ENCODE peak calls at places on chromosomes 7 and 10, in six cellular contexts. One of them, this sample, is unnamed. For H3K36me3, the result is how much of the 10 kb centered on the place peaks cover.

GRCh38 chr7:120806669-120807068 is 51.3 kb downstream of the TSPAN12 start:
- DNase-seq in Peyer's patch: no peak
- DNase-seq in H1: no peak
- DNase-seq in vagina: no peak
- DNase-seq in prostate gland: no peak
- DNase-seq in HCT116: no peak
- DNase-seq in this sample: no peak

GRCh38 chr10:122503004-122503403 is 41.7 kb downstream of the HTRA1 start:
- DNase-seq in prostate gland: no peak
- DNase-seq in H1: no peak
- DNase-seq in Peyer's patch: no peak
- DNase-seq in HCT116: no peak
- DNase-seq in vagina: no peak
- DNase-seq in this sample: no peak

GRCh38 chr10:97584060-97584797 is at the start of gene HOGA1:
- DNase-seq in prostate gland: peak
- DNase-seq in H1: no peak
- DNase-seq in Peyer's patch: peak
- DNase-seq in HCT116: peak
- DNase-seq in vagina: no peak
- DNase-seq in this sample: peak

GRCh38 chr10:109914966-109915365 is 8.3 kb downstream of the XPNPEP1 start:
- DNase-seq in vagina: no peak
- DNase-seq in Peyer's patch: no peak
- DNase-seq in H1: no peak
- DNase-seq in HCT116: peak
- DNase-seq in prostate gland: no peak
- DNase-seq in this sample: no peak

GRCh38 chr7:25759748-25760147 is 392.2 kb upstream of the NFE2L3 start:
- DNase-seq in prostate gland: no peak
- DNase-seq in Peyer's patch: no peak
- DNase-seq in H1: no peak
- DNase-seq in HCT116: no peak
- DNase-seq in vagina: no peak
- DNase-seq in this sample: no peak

GRCh38 chr7:20744913-20745587 is 41.6 kb downstream of the SP8 start:
- DNase-seq in vagina: no peak
- DNase-seq in HCT116: peak
- DNase-seq in Peyer's patch: no peak
- DNase-seq in H1: no peak
- DNase-seq in prostate gland: no peak
- DNase-seq in this sample: no peak

GRCh38 chr10:64546073-64546472 is 1024.9 kb downstream of the REEP3 start:
- DNase-seq in prostate gland: no peak
- DNase-seq in Peyer's patch: no peak
- DNase-seq in H1: no peak
- DNase-seq in vagina: no peak
- DNase-seq in HCT116: no peak
- DNase-seq in this sample: no peak

GRCh38 chr7:124701955-124702354 is 63.6 kb downstream of the GPR37 start:
- DNase-seq in vagina: no peak
- DNase-seq in H1: no peak
- DNase-seq in HCT116: no peak
- DNase-seq in prostate gland: no peak
- DNase-seq in Peyer's patch: no peak
- DNase-seq in this sample: no peak

GRCh38 chr10:130174343-130174742 is 38.2 kb downstream of the GLRX3 start:
- DNase-seq in vagina: no peak
- DNase-seq in HCT116: no peak
- DNase-seq in prostate gland: no peak
- DNase-seq in Peyer's patch: no peak
- DNase-seq in H1: no peak
- DNase-seq in this sample: no peak

GRCh38 chr7:27176962-27177794 is 3.1 kb upstream of the HOXA10 start:
- DNase-seq in Peyer's patch: no peak
- DNase-seq in H1: no peak
- DNase-seq in HCT116: no peak
- DNase-seq in vagina: no peak
- DNase-seq in prostate gland: no peak
- DNase-seq in this sample: peak

GRCh38 chr7:151137841-151138540 is 29.5 kb downstream of the GBX1 start:
- DNase-seq in H1: no peak
- DNase-seq in Peyer's patch: no peak
- DNase-seq in HCT116: no peak
- DNase-seq in prostate gland: no peak
- DNase-seq in vagina: no peak
- DNase-seq in this sample: peak

GRCh38 chr7:127587663-127588018 is 570 bp upstream of the ARF5 start:
- DNase-seq in H1: no peak
- DNase-seq in HCT116: no peak
- DNase-seq in Peyer's patch: no peak
- DNase-seq in vagina: no peak
- DNase-seq in prostate gland: no peak
- DNase-seq in this sample: peak

GRCh38 chr7:127584648-127585043 is 750 bp downstream of the GCC1 start:
- DNase-seq in prostate gland: no peak
- DNase-seq in Peyer's patch: no peak
- DNase-seq in vagina: no peak
- DNase-seq in H1: no peak
- DNase-seq in HCT116: no peak
- DNase-seq in this sample: no peak

GRCh38 chr7:127586346-127586745 is 950 bp upstream of the GCC1 start:
- DNase-seq in HCT116: no peak
- DNase-seq in vagina: no peak
- DNase-seq in Peyer's patch: no peak
- DNase-seq in H1: no peak
- DNase-seq in prostate gland: no peak
- DNase-seq in this sample: no peak

GRCh38 chr7:127588019-127588696 is at the start of gene ARF5:
- DNase-seq in Peyer's patch: peak
- DNase-seq in vagina: no peak
- DNase-seq in H1: peak
- DNase-seq in prostate gland: peak
- DNase-seq in HCT116: peak
- DNase-seq in this sample: peak

GRCh38 chr7:127585044-127585953 is at the start of gene GCC1:
- DNase-seq in H1: peak
- DNase-seq in vagina: no peak
- DNase-seq in Peyer's patch: peak
- DNase-seq in HCT116: peak
- DNase-seq in prostate gland: peak
- DNase-seq in this sample: peak
- TF ChIP-seq POLR2A in H1: peak
- TF ChIP-seq POLR2A in vagina: peak
- TF ChIP-seq POLR2A in Peyer's patch: peak
- TF ChIP-seq POLR2A in HCT116: peak
- TF ChIP-seq POLR2A in prostate gland: peak
- TF ChIP-seq POLR2A in this sample: peak

DNA sequence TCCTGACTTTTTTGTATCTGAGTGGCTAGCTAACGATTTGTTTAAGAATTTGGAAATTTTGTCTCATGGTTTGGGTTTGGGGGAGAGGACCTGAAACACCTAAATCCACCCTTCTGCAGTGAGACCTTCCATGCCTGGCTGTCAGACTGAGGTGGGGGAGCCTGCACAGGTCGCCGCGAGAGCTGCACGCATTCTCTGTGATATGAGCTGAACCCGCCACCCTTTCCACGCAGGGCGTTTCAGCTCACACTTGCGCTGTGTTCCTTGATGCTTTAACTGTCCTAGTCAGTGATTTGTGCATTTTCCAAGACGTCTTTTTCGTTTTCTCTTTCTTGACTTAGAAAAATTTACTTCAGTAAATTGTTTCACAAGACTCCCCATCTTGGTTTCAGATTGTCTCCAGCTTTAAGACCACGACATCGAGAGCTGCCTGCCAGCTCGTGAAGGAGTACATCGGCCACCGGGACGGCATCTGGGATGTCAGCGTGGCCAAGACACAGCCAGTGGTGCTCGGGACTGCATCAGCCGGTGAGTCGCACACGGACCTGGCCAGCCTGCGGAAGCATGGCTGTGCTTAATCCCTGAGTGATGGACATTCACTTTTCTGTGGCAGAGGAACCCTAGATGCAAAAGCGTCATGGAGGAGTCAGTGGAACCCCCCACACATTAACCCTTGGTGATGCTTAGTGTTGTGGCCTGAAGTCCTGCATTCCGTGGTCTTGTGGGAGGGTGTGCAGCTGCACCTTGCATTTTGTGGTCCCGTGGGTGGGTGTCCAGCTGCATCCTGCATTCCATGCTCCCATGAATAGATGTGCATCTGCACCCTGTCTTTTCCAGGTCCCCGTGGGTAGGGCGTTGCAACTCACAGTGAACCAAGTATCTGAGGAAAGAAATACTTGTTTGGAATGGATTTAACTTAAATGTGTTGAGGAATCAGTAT is 28.1 kb downstream of the WDR37 start:
- DNase-seq in H1: no peak
- DNase-seq in Peyer's patch: no peak
- DNase-seq in prostate gland: no peak
- DNase-seq in HCT116: no peak
- DNase-seq in vagina: no peak
- DNase-seq in this sample: no peak
- H3K36me3 ChIP-seq in H1: under half
- H3K36me3 ChIP-seq in Peyer's patch: under half
- H3K36me3 ChIP-seq in prostate gland: under half
- H3K36me3 ChIP-seq in HCT116: under half
- H3K36me3 ChIP-seq in vagina: under half
- H3K36me3 ChIP-seq in this sample: under half

GRCh38 chr10:119491941-119492340 is 50.6 kb downstream of the RGS10 start:
- DNase-seq in Peyer's patch: no peak
- DNase-seq in vagina: no peak
- DNase-seq in H1: no peak
- DNase-seq in prostate gland: no peak
- DNase-seq in HCT116: no peak
- DNase-seq in this sample: no peak

GRCh38 chr10:119494224-119495060 is 48.1 kb downstream of the RGS10 start:
- DNase-seq in HCT116: no peak
- DNase-seq in vagina: no peak
- DNase-seq in H1: no peak
- DNase-seq in Peyer's patch: no peak
- DNase-seq in prostate gland: peak
- DNase-seq in this sample: no peak

GRCh38 chr10:119488675-119489074 is 53.8 kb downstream of the RGS10 start:
- DNase-seq in prostate gland: no peak
- DNase-seq in Peyer's patch: no peak
- DNase-seq in vagina: no peak
- DNase-seq in HCT116: no peak
- DNase-seq in H1: no peak
- DNase-seq in this sample: no peak

GRCh38 chr10:119493155-119493554 is 49.4 kb downstream of the RGS10 start:
- DNase-seq in H1: no peak
- DNase-seq in HCT116: no peak
- DNase-seq in Peyer's patch: no peak
- DNase-seq in prostate gland: no peak
- DNase-seq in vagina: no peak
- DNase-seq in this sample: no peak

GRCh38 chr10:119489572-119490326 is 52.8 kb downstream of the RGS10 start:
- DNase-seq in H1: peak
- DNase-seq in vagina: no peak
- DNase-seq in Peyer's patch: peak
- DNase-seq in HCT116: peak
- DNase-seq in prostate gland: no peak
- DNase-seq in this sample: peak
- TF ChIP-seq POLR2A in H1: no peak
- TF ChIP-seq POLR2A in vagina: no peak
- TF ChIP-seq POLR2A in Peyer's patch: no peak
- TF ChIP-seq POLR2A in HCT116: no peak
- TF ChIP-seq POLR2A in prostate gland: no peak
- TF ChIP-seq POLR2A in this sample: no peak

DNA sequence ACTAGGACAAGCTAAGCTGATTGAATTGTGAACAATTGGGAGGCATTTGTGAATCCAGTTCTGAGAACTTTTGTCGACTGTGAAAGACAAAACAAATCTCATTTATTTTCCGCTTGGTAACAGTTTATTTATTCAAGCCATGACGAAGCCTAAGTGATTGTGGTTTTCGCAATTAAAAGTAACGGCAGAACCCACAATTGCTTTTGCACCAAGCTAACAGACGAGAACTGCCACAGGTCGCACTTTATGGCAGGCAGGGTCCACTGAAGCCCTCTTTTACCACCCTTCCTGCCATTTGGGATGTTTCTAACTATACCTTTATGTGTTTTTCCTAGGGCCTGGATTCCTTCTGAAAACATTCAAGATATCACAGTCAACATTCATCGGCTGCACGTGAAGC is 111.2 kb downstream of the ZMYND11 start:
- DNase-seq in H1: no peak
- DNase-seq in vagina: no peak
- DNase-seq in HCT116: no peak
- DNase-seq in Peyer's patch: no peak
- DNase-seq in prostate gland: no peak
- DNase-seq in this sample: no peak
- H3K36me3 ChIP-seq in H1: under half
- H3K36me3 ChIP-seq in vagina: under half
- H3K36me3 ChIP-seq in HCT116: under half
- H3K36me3 ChIP-seq in Peyer's patch: under half
- H3K36me3 ChIP-seq in prostate gland: under half
- H3K36me3 ChIP-seq in this sample: under half

GRCh38 chr10:29617880-29618340 is 16.9 kb downstream of the SVIL start:
- DNase-seq in prostate gland: no peak
- DNase-seq in HCT116: no peak
- DNase-seq in Peyer's patch: no peak
- DNase-seq in H1: no peak
- DNase-seq in vagina: peak
- DNase-seq in this sample: no peak
- TF ChIP-seq POLR2A in prostate gland: no peak
- TF ChIP-seq POLR2A in HCT116: no peak
- TF ChIP-seq POLR2A in Peyer's patch: no peak
- TF ChIP-seq POLR2A in H1: no peak
- TF ChIP-seq POLR2A in vagina: no peak
- TF ChIP-seq POLR2A in this sample: no peak

This sample was measured in right lobe of liver.